ENCODE peak calls at places on chromosomes 5 and 9, in five cellular contexts. One of them, this sample, is unnamed. For H3K4me1, the result is how much of the 10 kb centered on the place peaks cover.

GRCh38 chr5:21225223-21226064 is 1237.4 kb upstream of the CDH18 start:
- DNase-seq in HepG2: peak
- DNase-seq in neuronal stem cell: no peak
- DNase-seq in mucosa of descending colon: peak
- DNase-seq in MM.1S: no peak
- DNase-seq in this sample: no peak

GRCh38 chr5:79146352-79146751 is 34.7 kb downstream of the BHMT start:
- DNase-seq in mucosa of descending colon: no peak
- DNase-seq in HepG2: no peak
- DNase-seq in neuronal stem cell: no peak
- DNase-seq in MM.1S: no peak
- DNase-seq in this sample: no peak

GRCh38 chr5:168693297-168693696 is 114.1 kb upstream of the PANK3 start:
- DNase-seq in HepG2: no peak
- DNase-seq in neuronal stem cell: no peak
- DNase-seq in mucosa of descending colon: no peak
- DNase-seq in MM.1S: no peak
- DNase-seq in this sample: no peak

GRCh38 chr9:95778957-95779356 is 96.5 kb upstream of the ERCC6L2 start:
- DNase-seq in MM.1S: no peak
- DNase-seq in HepG2: no peak
- DNase-seq in mucosa of descending colon: no peak
- DNase-seq in neuronal stem cell: no peak
- DNase-seq in this sample: peak

GRCh38 chr9:18438300-18438925 is 35.5 kb upstream of the ADAMTSL1 start:
- DNase-seq in mucosa of descending colon: no peak
- DNase-seq in neuronal stem cell: no peak
- DNase-seq in MM.1S: no peak
- DNase-seq in HepG2: no peak
- DNase-seq in this sample: peak

GRCh38 chr9:94916956-94917355 is 190.5 kb downstream of the AOPEP start:
- DNase-seq in MM.1S: peak
- DNase-seq in neuronal stem cell: no peak
- DNase-seq in mucosa of descending colon: no peak
- DNase-seq in HepG2: no peak
- DNase-seq in this sample: no peak

GRCh38 chr9:20930836-20931235 is 100.6 kb downstream of the HACD4 start:
- DNase-seq in MM.1S: no peak
- DNase-seq in mucosa of descending colon: no peak
- DNase-seq in HepG2: no peak
- DNase-seq in neuronal stem cell: no peak
- DNase-seq in this sample: no peak

GRCh38 chr5:60487885-60488425 is 212.0 kb downstream of the DEPDC1B start:
- DNase-seq in MM.1S: no peak
- DNase-seq in HepG2: peak
- DNase-seq in neuronal stem cell: no peak
- DNase-seq in mucosa of descending colon: peak
- DNase-seq in this sample: no peak

GRCh38 chr5:136638084-136638483 is 272.7 kb upstream of the TRPC7 start:
- DNase-seq in mucosa of descending colon: no peak
- DNase-seq in neuronal stem cell: no peak
- DNase-seq in MM.1S: no peak
- DNase-seq in HepG2: no peak
- DNase-seq in this sample: no peak

GRCh38 chr5:154753792-154754191 is 1.4 kb upstream of the LARP1 start:
- DNase-seq in MM.1S: no peak
- DNase-seq in mucosa of descending colon: no peak
- DNase-seq in HepG2: no peak
- DNase-seq in neuronal stem cell: no peak
- DNase-seq in this sample: peak

GRCh38 chr9:133701321-133701980 is 36.7 kb downstream of the SARDH start:
- DNase-seq in mucosa of descending colon: peak
- DNase-seq in MM.1S: no peak
- DNase-seq in neuronal stem cell: no peak
- DNase-seq in HepG2: no peak
- DNase-seq in this sample: no peak

GRCh38 chr9:99595796-99596195 is 225.9 kb upstream of the NR4A3 start:
- DNase-seq in HepG2: no peak
- DNase-seq in mucosa of descending colon: no peak
- DNase-seq in neuronal stem cell: no peak
- DNase-seq in MM.1S: no peak
- DNase-seq in this sample: no peak

GRCh38 chr5:84383296-84383815 is 1.3 kb downstream of the EDIL3 start:
- DNase-seq in mucosa of descending colon: no peak
- DNase-seq in MM.1S: no peak
- DNase-seq in neuronal stem cell: peak
- DNase-seq in HepG2: no peak
- DNase-seq in this sample: no peak

GRCh38 chr5:83322273-83322924 is 149.1 kb upstream of the VCAN start:
- DNase-seq in mucosa of descending colon: no peak
- DNase-seq in MM.1S: no peak
- DNase-seq in neuronal stem cell: no peak
- DNase-seq in HepG2: no peak
- DNase-seq in this sample: no peak

GRCh38 chr9:85522459-85523092 is 219.2 kb downstream of the AGTPBP1 start:
- DNase-seq in mucosa of descending colon: no peak
- DNase-seq in neuronal stem cell: peak
- DNase-seq in HepG2: no peak
- DNase-seq in MM.1S: no peak
- DNase-seq in this sample: no peak

GRCh38 chr5:58622884-58623871 is 40.3 kb downstream of the RAB3C start:
- DNase-seq in neuronal stem cell: peak
- DNase-seq in HepG2: no peak
- DNase-seq in mucosa of descending colon: no peak
- DNase-seq in MM.1S: no peak
- DNase-seq in this sample: no peak

GRCh38 chr5:141547488-141547887 is 58.6 kb downstream of the PCDHGC5 start:
- DNase-seq in HepG2: peak
- DNase-seq in MM.1S: no peak
- DNase-seq in neuronal stem cell: no peak
- DNase-seq in mucosa of descending colon: no peak
- DNase-seq in this sample: no peak

DNA sequence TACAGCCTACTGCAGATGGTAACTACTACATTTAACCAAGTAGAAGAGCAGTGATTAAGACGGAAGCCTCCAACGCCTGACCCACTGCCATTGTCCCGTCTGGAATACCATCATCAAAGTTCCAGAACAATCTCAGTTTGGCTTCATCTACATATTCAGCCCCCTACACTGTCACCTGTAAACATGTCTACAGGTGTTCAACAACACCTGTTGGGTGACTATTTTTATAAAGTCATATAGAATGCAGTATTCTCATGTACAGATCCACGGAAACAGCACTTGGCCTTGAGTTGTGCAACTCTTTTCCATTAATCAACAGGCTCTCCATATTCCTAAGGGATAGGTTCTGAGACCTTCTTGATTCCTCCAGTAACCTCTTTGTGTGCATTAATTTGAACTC is 53.3 kb upstream of the AGXT2 start:
- DNase-seq in mucosa of descending colon: no peak
- DNase-seq in neuronal stem cell: no peak
- DNase-seq in MM.1S: no peak
- DNase-seq in HepG2: no peak
- DNase-seq in this sample: no peak
- H3K4me1 ChIP-seq in mucosa of descending colon: under half
- H3K4me1 ChIP-seq in neuronal stem cell: under half
- H3K4me1 ChIP-seq in MM.1S: under half
- H3K4me1 ChIP-seq in HepG2: under half
- H3K4me1 ChIP-seq in this sample: under half

GRCh38 chr9:136225366-136225747 is 20.3 kb downstream of the QSOX2 start:
- DNase-seq in mucosa of descending colon: peak
- DNase-seq in MM.1S: no peak
- DNase-seq in HepG2: no peak
- DNase-seq in neuronal stem cell: no peak
- DNase-seq in this sample: no peak

GRCh38 chr9:136220017-136220729 is 15.2 kb upstream of the LHX3 start:
- DNase-seq in neuronal stem cell: no peak
- DNase-seq in mucosa of descending colon: no peak
- DNase-seq in MM.1S: no peak
- DNase-seq in HepG2: no peak
- DNase-seq in this sample: no peak

GRCh38 chr9:136223871-136224640 is 19.1 kb upstream of the LHX3 start:
- DNase-seq in MM.1S: no peak
- DNase-seq in mucosa of descending colon: no peak
- DNase-seq in HepG2: no peak
- DNase-seq in neuronal stem cell: no peak
- DNase-seq in this sample: no peak

GRCh38 chr9:136222166-136222895 is 17.4 kb upstream of the LHX3 start:
- DNase-seq in mucosa of descending colon: no peak
- DNase-seq in MM.1S: no peak
- DNase-seq in neuronal stem cell: no peak
- DNase-seq in HepG2: no peak
- DNase-seq in this sample: no peak

GRCh38 chr9:136222896-136223266 is 18.0 kb upstream of the LHX3 start:
- DNase-seq in HepG2: no peak
- DNase-seq in MM.1S: no peak
- DNase-seq in neuronal stem cell: no peak
- DNase-seq in mucosa of descending colon: no peak
- DNase-seq in this sample: no peak
- H3K4me1 ChIP-seq in HepG2: under half
- H3K4me1 ChIP-seq in MM.1S: under half
- H3K4me1 ChIP-seq in neuronal stem cell: under half
- H3K4me1 ChIP-seq in mucosa of descending colon: under half
- H3K4me1 ChIP-seq in this sample: under half

GRCh38 chr9:78029601-78030552 is 1.7 kb downstream of the GNAQ start:
- DNase-seq in mucosa of descending colon: no peak
- DNase-seq in HepG2: no peak
- DNase-seq in neuronal stem cell: no peak
- DNase-seq in MM.1S: no peak
- DNase-seq in this sample: no peak
- H3K4me1 ChIP-seq in mucosa of descending colon: under half
- H3K4me1 ChIP-seq in HepG2: under half
- H3K4me1 ChIP-seq in neuronal stem cell: under half
- H3K4me1 ChIP-seq in MM.1S: under half
- H3K4me1 ChIP-seq in this sample: under half

GRCh38 chr5:124704594-124705284 is 41.7 kb downstream of the ZNF608 start:
- DNase-seq in neuronal stem cell: no peak
- DNase-seq in mucosa of descending colon: no peak
- DNase-seq in MM.1S: peak
- DNase-seq in HepG2: peak
- DNase-seq in this sample: no peak
- H3K4me1 ChIP-seq in neuronal stem cell: under half
- H3K4me1 ChIP-seq in mucosa of descending colon: under half
- H3K4me1 ChIP-seq in MM.1S: under half
- H3K4me1 ChIP-seq in HepG2: under half
- H3K4me1 ChIP-seq in this sample: under half